ENCODE peak calls at places on chromosome 10, in six cellular contexts. O, G, H, Y, A and B are unnamed samples.

GRCh38 chr10:6058677-6059475 is 3.3 kb downstream of the IL2RA start:
- DNase-seq in Y (no peak), A (no peak), G (no peak), O (no peak), H (no peak), B (no peak)

GRCh38 chr10:69335063-69335587 is 56.8 kb downstream of the HK1 start:
- DNase-seq in G (no peak), O (no peak), Y (peak; percentile 46), A (no peak), H (no peak), B (no peak)

GRCh38 chr10:53490553-53490952 is 718.0 kb upstream of the MBL2 start:
- DNase-seq in H (no peak), A (no peak), Y (no peak), O (no peak), G (no peak), B (no peak)

GRCh38 chr10:127922675-127923366 is 15.9 kb downstream of the PTPRE start:
- DNase-seq in O (no peak), A (peak; percentile 88), Y (peak; percentile 83), G (no peak), H (peak; percentile 4), B (no peak)

GRCh38 chr10:22605168-22605567 is 109.2 kb downstream of the PIP4K2A start:
- DNase-seq in A (peak; percentile 84), G (no peak), Y (no peak), H (no peak), O (no peak), B (no peak)

GRCh38 chr10:47364911-47365310 is 16.7 kb downstream of the RBP3 start:
- DNase-seq in G (no peak), Y (no peak), H (no peak), O (no peak), A (no peak), B (no peak)

GRCh38 chr10:60605476-60605875 is 172.8 kb upstream of the CDK1 start:
- DNase-seq in O (no peak), Y (no peak), A (no peak), G (no peak), H (no peak), B (no peak)

GRCh38 chr10:103605359-103606156 is 112.1 kb downstream of the NEURL1 start:
- DNase-seq in H (peak; percentile 8), Y (peak; percentile 46), O (peak; percentile 41), G (no peak), A (peak; percentile 80), B (peak; percentile 31)

GRCh38 chr10:35396560-35397434 is 60.5 kb downstream of the CCNY start:
- DNase-seq in O (no peak), H (no peak), Y (no peak), G (no peak), A (no peak), B (no peak)

GRCh38 chr10:101875068-101875688 is 31.6 kb upstream of the KCNIP2 start:
- DNase-seq in O (no peak), Y (no peak), G (no peak), A (no peak), H (no peak), B (no peak)

GRCh38 chr10:85921789-85922188 is 444.8 kb downstream of the GRID1 start:
- DNase-seq in Y (no peak), G (no peak), A (no peak), O (no peak), H (no peak), B (no peak)

GRCh38 chr10:6128591-6129383 is 40.0 kb downstream of the RBM17 start:
- DNase-seq in Y (no peak), H (no peak), O (no peak), A (peak; percentile 41), G (no peak), B (no peak)

GRCh38 chr10:11080564-11080984 is 62.9 kb downstream of the CELF2 start:
- DNase-seq in G (no peak), Y (no peak), H (no peak), O (no peak), A (no peak), B (no peak)

GRCh38 chr10:24208661-24209420 is at the start of gene KIAA1217:
- DNase-seq in H (no peak), G (peak; percentile 56), O (peak; percentile 48), A (peak; percentile 31), Y (peak; percentile 63), B (peak; percentile 30)

GRCh38 chr10:52883996-52884871 is 111.7 kb upstream of the MBL2 start:
- DNase-seq in H (peak; percentile 61), G (peak; percentile 72), Y (peak; percentile 46), O (peak; percentile 54), A (peak; percentile 42), B (peak; percentile 58)

GRCh38 chr10:68406111-68406814 is 814 bp downstream of the RUFY2 start:
- DNase-seq in H (no peak), A (peak; percentile 87), Y (peak; percentile 51), G (peak; percentile 70), O (peak; percentile 64), B (peak; percentile 65)

GRCh38 chr10:63976538-63976937 is 455.3 kb downstream of the REEP3 start:
- DNase-seq in O (peak; percentile 73), A (peak; percentile 32), Y (no peak), H (peak; percentile 10), G (peak; percentile 60), B (peak; percentile 51)

GRCh38 chr10:22427890-22428571 is 82.7 kb downstream of the SPAG6 start:
- DNase-seq in G (no peak), H (no peak), A (peak; percentile 95), O (no peak), Y (no peak), B (no peak)

GRCh38 chr10:84177541-84178386 is 4.2 kb downstream of the GPR15LG start:
- DNase-seq in G (no peak), Y (no peak), A (no peak), H (no peak), O (no peak), B (no peak)

GRCh38 chr10:22339761-22340361 is 5.4 kb upstream of the SPAG6 start:
- DNase-seq in A (no peak), G (no peak), O (no peak), Y (no peak), H (no peak), B (no peak)

DNA sequence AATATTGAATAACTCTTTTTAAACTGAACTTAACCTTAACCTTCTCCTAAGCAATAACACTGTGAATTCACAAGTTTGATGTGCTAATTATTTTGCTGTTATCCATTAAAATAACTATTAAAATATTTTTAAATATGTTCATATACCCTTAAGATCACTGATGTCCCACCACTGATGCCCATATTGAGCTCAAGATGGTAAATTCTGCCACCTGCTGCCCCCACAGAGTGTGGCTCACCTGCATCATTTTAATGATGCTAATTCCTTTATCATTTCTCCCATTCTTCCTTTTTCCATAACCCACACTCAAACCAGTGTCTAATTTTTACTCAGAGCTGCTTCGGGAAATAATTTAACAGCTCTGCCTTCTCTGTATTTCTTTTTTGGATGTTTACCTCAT is 82.3 kb upstream of the ARID5B start:
- DNase-seq in Y (no peak), O (no peak), H (no peak), A (no peak), G (no peak), B (no peak)
- TF ChIP-seq CTCF in Y (no peak), O (no peak), H (peak; percentile 16), A (no peak), G (no peak), B (no peak)

GRCh38 chr10:98096731-98097130 is 37.7 kb upstream of the R3HCC1L start:
- DNase-seq in O (no peak), Y (no peak), A (no peak), G (no peak), H (no peak), B (no peak)

GRCh38 chr10:98096316-98096715 is 38.1 kb upstream of the R3HCC1L start:
- DNase-seq in G (no peak), Y (no peak), H (no peak), O (no peak), A (no peak), B (no peak)

GRCh38 chr10:98097175-98097574 is 37.3 kb upstream of the R3HCC1L start:
- DNase-seq in G (no peak), A (no peak), H (no peak), O (no peak), Y (no peak), B (no peak)

GRCh38 chr10:98098247-98098646 is 36.2 kb upstream of the R3HCC1L start:
- DNase-seq in G (no peak), O (no peak), H (no peak), Y (no peak), A (no peak), B (no peak)

GRCh38 chr10:98097611-98098010 is 36.8 kb upstream of the R3HCC1L start:
- DNase-seq in H (no peak), G (no peak), A (no peak), Y (no peak), O (no peak), B (no peak)
- TF ChIP-seq CTCF in H (no peak), G (no peak), A (no peak), Y (no peak), O (no peak), B (no peak)

GRCh38 chr10:124705021-124705740 is 39.0 kb downstream of the FAM53B start:
- DNase-seq in A (no peak), H (no peak), O (no peak), Y (no peak), G (no peak), B (no peak)

GRCh38 chr10:124706462-124706857 is 37.7 kb downstream of the FAM53B start:
- DNase-seq in G (no peak), O (no peak), H (no peak), A (no peak), Y (no peak), B (no peak)

GRCh38 chr10:124704428-124704805 is 39.8 kb downstream of the FAM53B start:
- DNase-seq in Y (no peak), A (no peak), G (no peak), H (no peak), O (no peak), B (no peak)

GRCh38 chr10:124706876-124707516 is 37.2 kb downstream of the FAM53B start:
- DNase-seq in O (no peak), G (no peak), H (no peak), A (no peak), Y (no peak), B (no peak)

DNA sequence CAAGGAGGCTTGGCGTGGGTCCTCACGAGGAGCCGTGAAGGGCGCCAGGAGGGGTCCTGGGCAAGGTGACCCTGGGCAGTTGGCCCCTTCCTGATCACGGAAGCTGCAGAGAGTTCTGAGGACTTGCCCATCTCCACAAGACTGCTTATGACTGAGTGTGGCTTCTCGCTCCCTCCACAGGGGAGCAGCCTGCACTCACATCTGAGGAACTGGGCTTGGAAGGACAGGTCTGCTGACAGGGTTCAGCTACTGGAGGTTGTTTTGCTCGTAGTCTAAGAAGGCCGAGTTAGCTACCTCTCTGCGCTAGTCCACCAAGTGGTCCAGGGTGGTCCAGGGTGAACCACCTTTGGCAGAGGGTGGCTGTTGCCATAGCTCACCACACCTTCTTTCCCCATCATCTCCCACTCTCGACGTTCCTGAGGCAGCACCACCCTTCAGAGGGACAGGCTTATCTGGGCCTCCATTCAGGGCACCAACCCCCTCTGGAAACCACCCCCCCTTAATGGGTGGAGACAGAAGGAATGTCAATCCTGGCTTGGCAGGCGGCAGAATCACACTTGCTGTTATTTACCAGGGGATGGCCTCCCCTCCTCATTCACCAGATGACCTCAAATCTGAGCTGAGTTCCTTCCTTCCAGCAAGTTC is 38.2 kb downstream of the FAM53B start:
- DNase-seq in G (no peak), Y (no peak), H (no peak), A (no peak), O (no peak), B (no peak)
- TF ChIP-seq CTCF in G (no peak), Y (no peak), H (no peak), A (no peak), O (no peak), B (no peak)

DNA sequence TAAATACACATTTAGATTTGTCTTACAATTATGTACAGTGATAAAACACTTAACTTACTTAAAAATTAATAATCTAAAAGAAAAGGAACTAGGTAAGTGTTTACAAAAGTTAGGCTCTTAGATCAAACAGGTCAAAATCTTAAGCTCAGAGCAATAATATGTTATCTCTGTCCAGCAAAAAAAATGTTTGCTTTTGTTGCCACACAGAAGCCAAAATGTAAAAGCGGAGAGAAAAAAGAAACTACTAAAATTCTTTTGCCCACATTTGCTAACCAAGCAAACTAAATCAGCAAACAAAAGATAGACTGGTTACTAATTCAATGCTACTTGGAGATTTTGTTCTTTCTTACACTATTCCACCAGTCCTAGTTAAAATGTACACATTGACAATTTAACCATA is 15.2 kb upstream of the ACSM6 start:
- DNase-seq in G (no peak), A (no peak), O (no peak), Y (no peak), H (no peak), B (no peak)
- TF ChIP-seq CTCF in G (no peak), A (no peak), O (no peak), Y (no peak), H (no peak), B (no peak)